ENCODE peak calls at places on chromosomes 16 and 17, in nine cellular contexts. J is hepatocyte, Q is ascending aorta, A is GM06990, L is dorsolateral prefrontal cortex, V is SK-N-SH, H is left ventricle myocardium inferior, Y is adrenal gland, M is fibroblast of pulmonary artery. O is an unnamed sample.

GRCh38 chr17:8421571-8421970 is 14.1 kb upstream of the NDEL1 start:
- DNase-seq in M (no peak), A (no peak), Q (peak), L (no peak), Y (no peak), V (no peak), J (no peak), H (no peak), O (peak)

GRCh38 chr17:17075037-17075755 is 32.9 kb downstream of the MPRIP start:
- DNase-seq in A (no peak), L (no peak), Y (peak), Q (no peak), M (peak), V (peak), H (peak), J (peak), O (peak)

GRCh38 chr17:29003289-29003688 is 2.5 kb downstream of the SEZ6 start:
- DNase-seq in H (no peak), M (no peak), Q (no peak), Y (no peak), L (no peak), A (no peak), V (no peak), J (no peak), O (no peak)

GRCh38 chr16:67269766-67270165 is 9.6 kb upstream of the PLEKHG4 start:
- DNase-seq in J (no peak), A (no peak), V (no peak), L (no peak), H (no peak), Y (no peak), M (peak), Q (no peak), O (peak)

GRCh38 chr17:45813051-45813731 is 29.1 kb downstream of the CRHR1 start:
- DNase-seq in L (peak), A (no peak), Y (no peak), J (no peak), H (no peak), M (no peak), Q (no peak), V (peak), O (no peak)

GRCh38 chr17:61444831-61445230 is 7.4 kb upstream of the TBX4 start:
- DNase-seq in Y (no peak), M (no peak), A (no peak), H (no peak), L (no peak), J (peak), V (no peak), Q (no peak), O (no peak)

GRCh38 chr17:69607162-69607834 is 192.8 kb downstream of the MAP2K6 start:
- DNase-seq in V (peak), Q (peak), M (peak), A (peak), H (peak), J (peak), L (peak), Y (peak), O (peak)

GRCh38 chr16:11706180-11706742 is 36.4 kb downstream of the TXNDC11 start:
- DNase-seq in J (no peak), V (no peak), M (no peak), H (peak), A (no peak), Q (no peak), L (peak), Y (no peak), O (no peak)

GRCh38 chr16:89575247-89576172 is at the start of gene CPNE7:
- DNase-seq in L (no peak), A (peak), Y (no peak), Q (no peak), J (no peak), V (peak), H (no peak), M (no peak), O (no peak)

GRCh38 chr17:28727727-28728363 is 743 bp upstream of the NEK8 start:
- DNase-seq in V (peak), Q (peak), H (no peak), M (peak), Y (peak), L (no peak), A (peak), J (peak), O (no peak)

GRCh38 chr16:84284168-84284722 is 10.4 kb upstream of the WFDC1 start:
- DNase-seq in H (peak), V (peak), L (no peak), Q (peak), J (peak), M (peak), A (no peak), Y (peak), O (peak)

GRCh38 chr17:16040710-16041251 is 41.2 kb downstream of the TTC19 start:
- DNase-seq in A (no peak), J (peak), Y (peak), V (no peak), Q (no peak), L (no peak), H (no peak), M (peak), O (peak)

GRCh38 chr16:51524555-51525373 is 373.7 kb upstream of the SALL1 start:
- DNase-seq in V (no peak), M (peak), H (no peak), L (peak), Y (no peak), Q (no peak), J (no peak), A (no peak), O (peak)
- TF ChIP-seq CTCF in V (peak), M (no peak), H (no peak), L (peak), Y (no peak), Q (no peak), J (no peak), A (no peak), O (peak)

GRCh38 chr17:58614854-58615409 is 76.9 kb downstream of the TEX14 start:
- DNase-seq in Y (no peak), J (no peak), M (no peak), H (no peak), V (no peak), L (no peak), A (no peak), Q (no peak), O (no peak)

GRCh38 chr17:58621174-58621573 is 70.7 kb downstream of the TEX14 start:
- DNase-seq in Q (no peak), V (no peak), J (no peak), L (no peak), A (peak), M (no peak), Y (no peak), H (no peak), O (no peak)

GRCh38 chr17:58615768-58616659 is 75.8 kb downstream of the TEX14 start:
- DNase-seq in M (no peak), J (no peak), L (no peak), H (no peak), V (no peak), A (peak), Y (no peak), Q (no peak), O (no peak)

GRCh38 chr17:58617563-58617962 is 74.3 kb downstream of the TEX14 start:
- DNase-seq in A (peak), Q (no peak), J (no peak), M (no peak), V (no peak), Y (no peak), L (no peak), H (no peak), O (no peak)

GRCh38 chr17:58618336-58618735 is 73.5 kb downstream of the TEX14 start:
- DNase-seq in M (no peak), Q (no peak), V (no peak), L (no peak), J (no peak), Y (no peak), A (no peak), H (no peak), O (no peak)
- H3K4me3 ChIP-seq in M (no peak), Q (no peak), V (no peak), L (no peak), J (no peak), Y (no peak), A (no peak), H (no peak), O (no peak)

GRCh38 chr16:69798466-69798865 is 36.3 kb downstream of the WWP2 start:
- DNase-seq in H (no peak), Y (peak), M (peak), J (peak), V (no peak), Q (no peak), A (no peak), L (peak), O (peak)
- TF ChIP-seq CTCF in H (peak), Y (peak), M (peak), J (peak), V (peak), Q (peak), A (peak), L (peak), O (peak)

GRCh38 chr16:75122609-75123008 is 6.0 kb upstream of the LDHD start:
- DNase-seq in A (no peak), H (no peak), M (no peak), Y (no peak), L (no peak), V (no peak), J (no peak), Q (no peak), O (no peak)

GRCh38 chr16:75118943-75119539 is 2.5 kb upstream of the LDHD start:
- DNase-seq in Y (no peak), H (no peak), L (no peak), M (no peak), V (no peak), A (no peak), J (no peak), Q (no peak), O (no peak)

GRCh38 chr16:75116911-75117245 is 298 bp upstream of the LDHD start:
- DNase-seq in M (no peak), Q (no peak), Y (no peak), L (no peak), H (no peak), J (no peak), A (no peak), V (no peak), O (no peak)

GRCh38 chr16:75121949-75122568 is 5.5 kb upstream of the LDHD start:
- DNase-seq in Y (no peak), M (no peak), L (no peak), H (no peak), V (no peak), J (peak), A (no peak), Q (no peak), O (no peak)

DNA sequence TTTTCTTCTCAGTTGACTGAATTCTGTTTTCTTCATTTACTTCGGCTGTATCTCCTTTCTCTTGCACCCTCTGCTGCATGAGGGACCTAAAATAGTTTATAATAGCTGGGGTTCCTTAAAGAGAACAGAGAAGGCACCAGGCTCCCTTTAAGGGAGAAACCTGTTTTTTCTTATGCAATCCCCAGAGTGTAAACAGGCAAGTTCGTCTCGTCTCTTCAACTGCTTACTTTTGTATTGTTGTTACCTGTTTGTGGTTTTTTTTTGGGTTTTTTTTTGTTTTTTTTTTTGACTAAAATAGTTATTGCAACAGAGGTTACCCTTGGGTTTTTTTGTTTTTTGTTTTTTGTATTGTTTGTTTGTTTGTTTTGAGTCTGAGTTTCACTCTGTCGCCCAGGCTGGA is 3.7 kb upstream of the LDHD start:
- DNase-seq in J (no peak), M (no peak), Q (no peak), A (no peak), V (no peak), H (no peak), Y (no peak), L (no peak), O (no peak)
- H3K4me3 ChIP-seq in J (peak), M (no peak), Q (no peak), A (no peak), V (no peak), H (no peak), Y (no peak), L (no peak), O (no peak)

DNA sequence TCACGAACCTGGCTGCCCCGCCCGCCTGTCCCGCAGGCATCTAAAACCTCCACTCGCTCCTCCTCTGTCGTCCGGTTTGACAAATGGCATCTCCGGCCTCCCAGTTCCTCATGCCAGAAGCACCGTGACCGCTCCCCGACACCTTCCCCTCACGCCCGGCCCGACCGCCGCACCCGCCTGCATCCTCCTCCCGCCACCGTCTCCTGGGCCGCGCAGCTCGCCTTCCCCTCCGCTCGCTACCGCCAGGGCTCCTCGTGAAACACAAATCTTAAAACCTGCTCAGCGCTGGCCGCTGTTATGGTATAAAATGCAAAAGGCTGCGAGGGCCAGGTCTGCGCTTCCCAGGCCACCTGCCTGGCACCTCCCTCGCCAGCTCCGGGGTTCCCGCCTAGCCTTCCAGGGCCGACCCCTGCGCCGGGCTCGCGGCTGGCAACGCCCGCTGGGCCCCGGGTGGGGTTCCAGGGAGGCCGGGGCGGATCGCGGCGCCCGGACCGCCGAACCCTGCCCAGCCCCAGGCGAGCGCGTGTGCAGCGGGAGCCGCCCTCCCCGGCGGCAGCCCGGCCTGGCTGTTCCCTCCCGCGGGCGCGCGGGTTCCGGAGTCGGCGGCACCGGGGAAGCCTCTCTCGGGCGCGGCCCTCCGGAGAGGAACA is 488 bp downstream of the SPSB3 start:
- DNase-seq in H (no peak), Q (no peak), L (no peak), M (no peak), J (no peak), Y (no peak), V (peak), A (peak), O (no peak)
- TF ChIP-seq CTCF in H (peak), Q (peak), L (no peak), M (no peak), J (no peak), Y (peak), V (no peak), A (no peak), O (peak)

O was measured in AG10803.